ENCODE peak calls at places on chromosomes 16 and 17, in seven cellular contexts. S is H54; M is astrocyte of the hippocampus; T is sciatic nerve; H is BJ; P is colonic mucosa; A is stimulated activated naive CD4-positive, alpha-beta T cell. V is an unnamed sample.

GRCh38 chr16:15766918-15767317 is 89.9 kb downstream of the MYH11 start:
- DNase-seq in S (no peak), H (no peak), M (no peak), T (no peak), P (no peak), A (no peak), V (no peak)

GRCh38 chr17:42795061-42795460 is 3.4 kb downstream of the COA3 start:
- DNase-seq in H (no peak), M (no peak), S (no peak), T (no peak), A (no peak), P (no peak), V (no peak)

GRCh38 chr17:17170346-17170976 is 35.7 kb downstream of the PLD6 start:
- DNase-seq in H (no peak), A (no peak), M (peak; percentile 53), T (no peak), P (no peak), S (no peak), V (no peak)

GRCh38 chr17:68326681-68327080 is 35.4 kb downstream of the ARSG start:
- DNase-seq in T (no peak), S (no peak), A (no peak), P (no peak), H (no peak), M (no peak), V (no peak)

GRCh38 chr17:82845163-82845807 is 5.5 kb upstream of the ZNF750 start:
- DNase-seq in A (no peak), P (no peak), H (no peak), M (no peak), S (no peak), T (no peak), V (peak; percentile 13)

GRCh38 chr16:10877472-10877946 is 507 bp downstream of the CIITA start:
- DNase-seq in S (no peak), A (no peak), P (no peak), T (no peak), H (no peak), M (no peak), V (no peak)

GRCh38 chr16:82643936-82644630 is 17.3 kb downstream of the CDH13 start:
- DNase-seq in P (no peak), A (no peak), M (peak; percentile 28), S (no peak), H (no peak), T (no peak), V (no peak)

GRCh38 chr16:84086357-84086756 is 30.4 kb downstream of the MBTPS1 start:
- DNase-seq in H (no peak), S (no peak), A (no peak), T (no peak), M (no peak), P (no peak), V (no peak)

GRCh38 chr16:89593841-89594240 is 18.3 kb downstream of the CPNE7 start:
- DNase-seq in T (no peak), A (peak; percentile 51), M (no peak), H (no peak), P (no peak), S (no peak), V (no peak)

GRCh38 chr17:76270770-76271668 is 5.9 kb downstream of the UBALD2 start:
- DNase-seq in P (no peak), H (no peak), T (no peak), A (peak; percentile 43), M (no peak), S (no peak), V (no peak)

GRCh38 chr16:60107467-60107866 is 1373.4 kb upstream of the GOT2 start:
- DNase-seq in P (no peak), S (no peak), M (peak; percentile 83), T (no peak), A (no peak), H (peak; percentile 40), V (no peak)

GRCh38 chr17:77696151-77696719 is 262.3 kb upstream of the TNRC6C start:
- DNase-seq in H (no peak), P (no peak), T (no peak), M (peak; percentile 15), S (no peak), A (no peak), V (no peak)

GRCh38 chr17:76142044-76143041 is 1.3 kb upstream of the FOXJ1 start:
- DNase-seq in H (no peak), P (no peak), T (peak; percentile 56), A (no peak), S (no peak), M (no peak), V (no peak)

GRCh38 chr17:45223541-45224528 is 2.1 kb downstream of the FMNL1 start:
- DNase-seq in H (no peak), A (peak; percentile 40), M (no peak), S (peak; percentile 40), P (peak; percentile 21), T (no peak), V (no peak)

GRCh38 chr17:17075037-17075755 is 32.9 kb downstream of the MPRIP start:
- DNase-seq in M (no peak), T (peak; percentile 78), P (no peak), S (no peak), A (no peak), H (peak; percentile 43), V (no peak)

GRCh38 chr17:72284806-72285205 is 164.0 kb downstream of the SOX9 start:
- DNase-seq in H (no peak), A (no peak), M (no peak), S (no peak), T (no peak), P (no peak), V (no peak)

GRCh38 chr16:48121276-48121675 is 34.5 kb downstream of the ABCC12 start:
- DNase-seq in S (no peak), A (no peak), P (no peak), H (no peak), M (no peak), T (no peak), V (no peak)

GRCh38 chr17:28407130-28407973 is 1.3 kb upstream of the SLC46A1 start:
- DNase-seq in M (no peak), H (no peak), P (no peak), T (no peak), S (no peak), A (no peak), V (no peak)

GRCh38 chr17:7589204-7589868 is 558 bp downstream of the SOX15 start:
- DNase-seq in T (peak; percentile 92), A (peak; percentile 64), P (peak; percentile 82), S (no peak), M (peak; percentile 94), H (no peak), V (peak; percentile 67)

GRCh38 chr17:79188048-79188447 is 113.4 kb downstream of the ENGASE start:
- DNase-seq in P (no peak), A (no peak), S (peak; percentile 80), H (no peak), T (no peak), M (peak; percentile 27), V (no peak)

GRCh38 chr16:897200-897543 is 73.6 kb downstream of the LMF1 start:
- DNase-seq in H (no peak), P (no peak), S (no peak), A (no peak), T (no peak), M (no peak), V (no peak)

GRCh38 chr17:37168731-37169353 is 206.9 kb upstream of the C17orf78 start:
- DNase-seq in P (no peak), S (no peak), A (no peak), H (no peak), T (no peak), M (no peak), V (no peak)

GRCh38 chr17:12883472-12883871 is 94.2 kb downstream of the ARHGAP44 start:
- DNase-seq in T (no peak), A (no peak), P (no peak), H (no peak), S (no peak), M (no peak), V (no peak)

GRCh38 chr17:30513346-30513745 is 36.1 kb downstream of the GOSR1 start:
- DNase-seq in A (no peak), T (no peak), H (no peak), P (no peak), M (no peak), S (no peak), V (no peak)

GRCh38 chr16:83329466-83329865 is 478.3 kb upstream of the HSBP1 start:
- DNase-seq in P (no peak), S (no peak), A (no peak), T (no peak), M (no peak), H (no peak), V (no peak)

GRCh38 chr16:85335584-85336492 is 223.6 kb upstream of the CIBAR2 start:
- DNase-seq in P (peak; percentile 81), T (no peak), H (no peak), S (no peak), M (no peak), A (no peak), V (no peak)

GRCh38 chr16:75222271-75222783 is 3.5 kb downstream of the CTRB1 start:
- DNase-seq in A (no peak), H (no peak), T (no peak), P (no peak), M (no peak), S (no peak), V (no peak)

GRCh38 chr17:45096141-45096540 is 35.0 kb downstream of the NMT1 start:
- DNase-seq in P (no peak), A (no peak), T (no peak), S (no peak), H (no peak), M (peak; percentile 64), V (no peak)

GRCh38 chr17:8041249-8041928 is 2.5 kb downstream of the ALOX15B start:
- DNase-seq in P (peak; percentile 30), M (peak; percentile 72), H (peak; percentile 13), S (peak; percentile 49), T (no peak), A (peak; percentile 33), V (peak; percentile 23)

GRCh38 chr17:33137411-33137810 is 145.8 kb downstream of the SPACA3 start:
- DNase-seq in P (no peak), A (no peak), M (peak; percentile 18), S (no peak), T (no peak), H (no peak), V (no peak)

GRCh38 chr16:75265911-75266701 is 14.7 kb upstream of the BCAR1 start:
- DNase-seq in M (peak; percentile 92), H (no peak), P (peak; percentile 66), T (peak; percentile 83), A (no peak), S (peak; percentile 93), V (peak; percentile 75)

GRCh38 chr16:51542856-51543510 is 391.9 kb upstream of the SALL1 start:
- DNase-seq in S (no peak), A (no peak), H (no peak), T (no peak), P (no peak), M (no peak), V (no peak)

GRCh38 chr17:40778466-40778865 is 3.9 kb downstream of the KRT27 start:
- DNase-seq in H (no peak), P (no peak), M (no peak), S (no peak), T (no peak), A (no peak), V (no peak)

GRCh38 chr17:1087381-1088241 is 90.7 kb downstream of the TIMM22 start:
- DNase-seq in H (no peak), A (no peak), M (peak; percentile 88), P (peak; percentile 89), T (peak; percentile 84), S (peak; percentile 60), V (no peak)

V was measured in anterior cingulate cortex.